ENCODE peak calls at places on chromosomes 6 and 20, in four cellular contexts. One of them, this sample, is unnamed.

GRCh38 chr6:158717341-158718328 is 67.8 kb downstream of the SYTL3 start:
- DNase-seq in endodermal cell: no peak
- DNase-seq in tibial nerve: no peak
- DNase-seq in mammary epithelial cell: no peak
- DNase-seq in this sample: no peak

GRCh38 chr6:154868143-154868594 is 126.9 kb upstream of the TIAM2 start:
- DNase-seq in endodermal cell: no peak
- DNase-seq in mammary epithelial cell: peak; percentile 40
- DNase-seq in tibial nerve: no peak
- DNase-seq in this sample: no peak

GRCh38 chr20:361562-361961 is 14.7 kb downstream of the NRSN2 start:
- DNase-seq in endodermal cell: no peak
- DNase-seq in tibial nerve: no peak
- DNase-seq in mammary epithelial cell: no peak
- DNase-seq in this sample: no peak

GRCh38 chr6:4637691-4638433 is 138.3 kb upstream of the CDYL start:
- DNase-seq in endodermal cell: no peak
- DNase-seq in mammary epithelial cell: peak; percentile 84
- DNase-seq in tibial nerve: no peak
- DNase-seq in this sample: no peak

GRCh38 chr6:73969982-73970960 is 274.3 kb downstream of the CD109 start:
- DNase-seq in mammary epithelial cell: peak; percentile 54
- DNase-seq in endodermal cell: peak; percentile 49
- DNase-seq in tibial nerve: peak; percentile 27
- DNase-seq in this sample: no peak

GRCh38 chr6:71544028-71544427 is 255.4 kb downstream of the OGFRL1 start:
- DNase-seq in tibial nerve: no peak
- DNase-seq in endodermal cell: no peak
- DNase-seq in mammary epithelial cell: no peak
- DNase-seq in this sample: no peak

GRCh38 chr20:52572687-52573086 is 381.1 kb upstream of the ZFP64 start:
- DNase-seq in endodermal cell: no peak
- DNase-seq in mammary epithelial cell: no peak
- DNase-seq in tibial nerve: no peak
- DNase-seq in this sample: no peak

GRCh38 chr20:20806121-20806820 is 93.8 kb upstream of the RALGAPA2 start:
- DNase-seq in endodermal cell: peak; percentile 75
- DNase-seq in mammary epithelial cell: no peak
- DNase-seq in tibial nerve: no peak
- DNase-seq in this sample: no peak

GRCh38 chr20:12592756-12593155 is 416.0 kb upstream of the SPTLC3 start:
- DNase-seq in endodermal cell: no peak
- DNase-seq in tibial nerve: no peak
- DNase-seq in mammary epithelial cell: no peak
- DNase-seq in this sample: no peak

GRCh38 chr20:15708984-15709598 is 864.2 kb downstream of the KIF16B start:
- DNase-seq in tibial nerve: peak; percentile 24
- DNase-seq in endodermal cell: peak; percentile 94
- DNase-seq in mammary epithelial cell: no peak
- DNase-seq in this sample: no peak

GRCh38 chr6:36358235-36358915 is 21.7 kb upstream of the BNIP5 start:
- DNase-seq in mammary epithelial cell: no peak
- DNase-seq in endodermal cell: no peak
- DNase-seq in tibial nerve: no peak
- DNase-seq in this sample: no peak

GRCh38 chr20:13478366-13478765 is 160.4 kb downstream of the TASP1 start:
- DNase-seq in mammary epithelial cell: no peak
- DNase-seq in endodermal cell: no peak
- DNase-seq in tibial nerve: no peak
- DNase-seq in this sample: no peak

GRCh38 chr6:137811121-137811911 is 55.7 kb upstream of the TNFAIP3 start:
- DNase-seq in endodermal cell: no peak
- DNase-seq in tibial nerve: peak; percentile 60
- DNase-seq in mammary epithelial cell: peak; percentile 93
- DNase-seq in this sample: peak; percentile 90

GRCh38 chr6:24833711-24834386 is 35.1 kb upstream of the ARMH2 start:
- DNase-seq in endodermal cell: no peak
- DNase-seq in tibial nerve: no peak
- DNase-seq in mammary epithelial cell: no peak
- DNase-seq in this sample: no peak

GRCh38 chr20:25294459-25295385 is 46.8 kb downstream of the PYGB start:
- DNase-seq in tibial nerve: no peak
- DNase-seq in endodermal cell: peak; percentile 94
- DNase-seq in mammary epithelial cell: no peak
- DNase-seq in this sample: no peak

GRCh38 chr20:51622004-51622874 is 79.7 kb upstream of the NFATC2 start:
- DNase-seq in endodermal cell: no peak
- DNase-seq in mammary epithelial cell: no peak
- DNase-seq in tibial nerve: no peak
- DNase-seq in this sample: no peak

GRCh38 chr20:59779656-59780380 is 153.6 kb downstream of the SYCP2 start:
- DNase-seq in endodermal cell: no peak
- DNase-seq in mammary epithelial cell: no peak
- DNase-seq in tibial nerve: no peak
- DNase-seq in this sample: no peak

GRCh38 chr6:142132625-142133024 is at the start of gene GJE1:
- DNase-seq in tibial nerve: no peak
- DNase-seq in endodermal cell: no peak
- DNase-seq in mammary epithelial cell: no peak
- DNase-seq in this sample: no peak

GRCh38 chr6:16082367-16082766 is 46.5 kb upstream of the MYLIP start:
- DNase-seq in mammary epithelial cell: no peak
- DNase-seq in endodermal cell: no peak
- DNase-seq in tibial nerve: no peak
- DNase-seq in this sample: no peak

GRCh38 chr6:131929227-131929626 is 21.9 kb downstream of the CCN2 start:
- DNase-seq in tibial nerve: no peak
- DNase-seq in endodermal cell: peak; percentile 72
- DNase-seq in mammary epithelial cell: no peak
- DNase-seq in this sample: no peak

GRCh38 chr6:90940812-90941481 is 354.1 kb upstream of the MAP3K7 start:
- DNase-seq in endodermal cell: no peak
- DNase-seq in tibial nerve: no peak
- DNase-seq in mammary epithelial cell: peak; percentile 67
- DNase-seq in this sample: no peak

GRCh38 chr20:5181955-5182354 is 55.1 kb downstream of the CDS2 start:
- DNase-seq in mammary epithelial cell: peak; percentile 6
- DNase-seq in endodermal cell: no peak
- DNase-seq in tibial nerve: no peak
- DNase-seq in this sample: no peak

GRCh38 chr20:20741067-20742045 is 28.9 kb upstream of the RALGAPA2 start:
- DNase-seq in endodermal cell: no peak
- DNase-seq in mammary epithelial cell: no peak
- DNase-seq in tibial nerve: no peak
- DNase-seq in this sample: peak; percentile 39

GRCh38 chr20:41034239-41034638 is 5.6 kb downstream of the TOP1 start:
- DNase-seq in tibial nerve: no peak
- DNase-seq in endodermal cell: no peak
- DNase-seq in mammary epithelial cell: no peak
- DNase-seq in this sample: no peak
- H3K4me1 ChIP-seq in tibial nerve: no peaks in the 10 kb centered on the region
- H3K4me1 ChIP-seq in endodermal cell: peaks cover 10% of the 10 kb centered on the region
- H3K4me1 ChIP-seq in mammary epithelial cell: peaks cover 23% of the 10 kb centered on the region
- H3K4me1 ChIP-seq in this sample: peaks cover 88% of the 10 kb centered on the region

GRCh38 chr20:46030290-46031013 is 1.4 kb downstream of the SLC12A5 start:
- DNase-seq in tibial nerve: no peak
- DNase-seq in mammary epithelial cell: no peak
- DNase-seq in endodermal cell: no peak
- DNase-seq in this sample: no peak
- H3K4me3 ChIP-seq in tibial nerve: no peak overlapping the region
- H3K4me3 ChIP-seq in mammary epithelial cell: no peak overlapping the region
- H3K4me3 ChIP-seq in endodermal cell: no peak overlapping the region
- H3K4me3 ChIP-seq in this sample: no peak overlapping the region

GRCh38 chr6:112683926-112684325 is 336.8 kb downstream of the RFPL4B start:
- DNase-seq in endodermal cell: no peak
- DNase-seq in tibial nerve: no peak
- DNase-seq in mammary epithelial cell: peak; percentile 78
- DNase-seq in this sample: no peak
- H3K27ac ChIP-seq in endodermal cell: no peak overlapping the region
- H3K27ac ChIP-seq in tibial nerve: no peak overlapping the region
- H3K27ac ChIP-seq in mammary epithelial cell: no peak overlapping the region
- H3K27ac ChIP-seq in this sample: no peak overlapping the region

GRCh38 chr6:20203561-20204528 is 8.4 kb downstream of the MBOAT1 start:
- DNase-seq in mammary epithelial cell: no peak
- DNase-seq in endodermal cell: no peak
- DNase-seq in tibial nerve: no peak
- DNase-seq in this sample: no peak
- H3K4me1 ChIP-seq in mammary epithelial cell: peaks cover 19% of the 10 kb centered on the region
- H3K4me1 ChIP-seq in endodermal cell: peaks cover 4% of the 10 kb centered on the region
- H3K4me1 ChIP-seq in tibial nerve: no peaks in the 10 kb centered on the region
- H3K4me1 ChIP-seq in this sample: peaks cover 82% of the 10 kb centered on the region

GRCh38 chr6:107589199-107589598 is 99.3 kb downstream of the SOBP start:
- DNase-seq in tibial nerve: no peak
- DNase-seq in endodermal cell: no peak
- DNase-seq in mammary epithelial cell: no peak
- DNase-seq in this sample: no peak

GRCh38 chr6:107589934-107590333 is 100.0 kb downstream of the SOBP start:
- DNase-seq in tibial nerve: no peak
- DNase-seq in mammary epithelial cell: no peak
- DNase-seq in endodermal cell: no peak
- DNase-seq in this sample: no peak

GRCh38 chr6:107585815-107586435 is 96.0 kb downstream of the SOBP start:
- DNase-seq in mammary epithelial cell: no peak
- DNase-seq in tibial nerve: no peak
- DNase-seq in endodermal cell: no peak
- DNase-seq in this sample: no peak

GRCh38 chr6:107590378-107590777 is 100.5 kb downstream of the SOBP start:
- DNase-seq in mammary epithelial cell: no peak
- DNase-seq in endodermal cell: no peak
- DNase-seq in tibial nerve: no peak
- DNase-seq in this sample: no peak

DNA sequence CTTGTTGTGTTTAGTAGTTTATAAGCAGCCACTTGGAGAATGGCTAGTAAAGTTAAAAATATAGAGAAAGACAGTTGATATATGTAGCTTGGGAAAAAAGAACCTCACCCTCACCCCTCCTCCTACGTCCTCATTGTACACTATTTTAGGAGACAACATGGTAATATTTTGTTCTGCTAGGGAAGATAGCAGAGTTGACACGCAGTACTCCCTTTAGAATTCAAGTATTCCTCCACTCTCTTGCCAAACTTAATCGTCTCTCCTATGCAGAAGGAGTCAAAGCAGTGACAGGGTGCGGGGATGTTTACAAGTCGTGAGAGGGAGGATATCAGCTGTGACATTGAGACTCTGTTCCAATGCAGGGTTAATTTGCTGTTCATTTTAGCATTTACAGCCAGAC is 97.5 kb downstream of the SOBP start:
- DNase-seq in endodermal cell: no peak
- DNase-seq in mammary epithelial cell: no peak
- DNase-seq in tibial nerve: no peak
- DNase-seq in this sample: no peak
- H3K4me3 ChIP-seq in endodermal cell: no peak overlapping the region
- H3K4me3 ChIP-seq in mammary epithelial cell: no peak overlapping the region
- H3K4me3 ChIP-seq in tibial nerve: no peak overlapping the region
- H3K4me3 ChIP-seq in this sample: no peak overlapping the region

DNA sequence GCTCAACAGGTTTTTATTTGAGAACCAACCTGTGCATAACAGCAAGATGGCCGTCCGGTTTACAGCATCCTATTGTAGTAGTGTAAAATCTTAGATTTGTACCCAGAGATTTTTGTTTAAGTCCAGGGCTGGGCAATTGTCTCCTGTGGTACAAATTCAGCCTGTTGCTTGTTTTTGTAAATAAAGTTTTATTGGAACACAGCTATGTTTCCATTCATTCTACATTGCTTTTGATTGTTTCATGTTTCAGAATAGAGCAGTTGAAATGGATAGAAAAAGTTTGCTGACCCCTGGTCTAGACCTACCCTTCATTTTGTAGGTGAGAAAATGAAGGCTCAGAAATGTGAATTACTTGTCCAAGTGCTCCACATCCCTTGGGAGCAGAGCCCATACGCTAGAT is 8.5 kb downstream of the SMPDL3A start:
- DNase-seq in endodermal cell: no peak
- DNase-seq in tibial nerve: no peak
- DNase-seq in mammary epithelial cell: no peak
- DNase-seq in this sample: no peak
- H3K27ac ChIP-seq in endodermal cell: no peak overlapping the region
- H3K27ac ChIP-seq in tibial nerve: no peak overlapping the region
- H3K27ac ChIP-seq in mammary epithelial cell: no peak overlapping the region
- H3K27ac ChIP-seq in this sample: peak overlapping the region; percentile 28

GRCh38 chr20:43857932-43858331 is 56.7 kb upstream of the TOX2 start:
- DNase-seq in tibial nerve: no peak
- DNase-seq in mammary epithelial cell: no peak
- DNase-seq in endodermal cell: no peak
- DNase-seq in this sample: no peak

GRCh38 chr20:43853174-43853803 is 61.4 kb upstream of the TOX2 start:
- DNase-seq in endodermal cell: no peak
- DNase-seq in tibial nerve: no peak
- DNase-seq in mammary epithelial cell: peak; percentile 50
- DNase-seq in this sample: no peak

GRCh38 chr20:43855803-43856202 is 58.8 kb upstream of the TOX2 start:
- DNase-seq in tibial nerve: no peak
- DNase-seq in mammary epithelial cell: no peak
- DNase-seq in endodermal cell: no peak
- DNase-seq in this sample: no peak

GRCh38 chr20:43857127-43857526 is 57.5 kb upstream of the TOX2 start:
- DNase-seq in mammary epithelial cell: no peak
- DNase-seq in tibial nerve: no peak
- DNase-seq in endodermal cell: no peak
- DNase-seq in this sample: no peak

DNA sequence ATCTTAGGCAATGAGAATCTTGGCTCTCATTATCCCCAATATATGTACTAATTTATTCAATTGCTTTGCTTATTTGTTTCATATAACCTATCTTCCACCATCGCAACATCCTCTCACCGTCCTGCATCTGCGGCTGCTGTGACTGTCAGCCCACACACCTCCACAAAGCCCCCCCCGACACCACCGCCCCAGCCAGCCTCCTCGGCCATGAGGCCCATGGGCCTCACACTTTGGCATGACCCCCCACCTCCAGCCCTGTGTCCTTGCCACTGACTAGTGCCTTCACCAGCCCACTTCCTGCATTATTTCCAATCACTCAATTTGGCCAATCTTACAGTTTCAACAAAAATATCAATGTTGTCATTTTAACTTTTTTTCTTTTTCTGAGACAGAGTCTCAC is 60.7 kb upstream of the TOX2 start:
- DNase-seq in mammary epithelial cell: no peak
- DNase-seq in endodermal cell: no peak
- DNase-seq in tibial nerve: no peak
- DNase-seq in this sample: no peak
- H3K4me1 ChIP-seq in mammary epithelial cell: no peaks in the 10 kb centered on the region
- H3K4me1 ChIP-seq in endodermal cell: no peaks in the 10 kb centered on the region
- H3K4me1 ChIP-seq in tibial nerve: no peaks in the 10 kb centered on the region
- H3K4me1 ChIP-seq in this sample: peaks cover 15% of the 10 kb centered on the region

This sample was measured in left lung.